ENCODE peak calls at places on chromosome 19, in seven cellular contexts. X is CD8-positive, alpha-beta T cell; K is transverse colon; S is fibroblast of lung; J is cardiac muscle cell; A is RWPE2; U is foreskin keratinocyte. G is an unnamed sample.

GRCh38 chr19:42324655-42325307 is 654 bp upstream of the MEGF8 start:
- DNase-seq in U (no peak), X (no peak), K (peak; percentile 22), A (no peak), S (no peak), J (no peak), G (no peak)

GRCh38 chr19:38989066-38989605 is 13.6 kb upstream of the FBXO17 start:
- DNase-seq in U (no peak), A (no peak), S (peak; percentile 31), K (no peak), X (no peak), J (peak; percentile 82), G (no peak)

GRCh38 chr19:7617172-7617571 is 12.2 kb downstream of the XAB2 start:
- DNase-seq in J (no peak), X (no peak), S (no peak), K (no peak), U (no peak), A (no peak), G (no peak)

GRCh38 chr19:42301646-42302204 is at the start of gene PRR19:
- DNase-seq in X (no peak), A (no peak), J (no peak), U (no peak), K (peak; percentile 48), S (no peak), G (no peak)

GRCh38 chr19:3100747-3101730 is 6.9 kb downstream of the GNA11 start:
- DNase-seq in J (no peak), K (no peak), S (no peak), A (no peak), U (no peak), X (no peak), G (no peak)

GRCh38 chr19:50500060-50500752 is 10.8 kb downstream of the JOSD2 start:
- DNase-seq in J (peak; percentile 96), A (no peak), S (no peak), U (no peak), X (no peak), K (no peak), G (no peak)

GRCh38 chr19:1103691-1104451 is at the start of gene GPX4:
- DNase-seq in S (peak; percentile 98), X (peak; percentile 98), K (peak; percentile 100), J (peak; percentile 100), A (peak; percentile 98), U (peak; percentile 94), G (peak; percentile 100)

GRCh38 chr19:38255759-38256052 is 468 bp downstream of the PPP1R14A start:
- DNase-seq in K (no peak), X (no peak), J (peak; percentile 56), U (no peak), S (peak; percentile 6), A (no peak), G (no peak)

GRCh38 chr19:45906221-45906620 is 3.8 kb upstream of the MYPOP start:
- DNase-seq in K (no peak), U (peak; percentile 37), A (no peak), X (no peak), J (no peak), S (peak; percentile 31), G (peak; percentile 62)

GRCh38 chr19:29766100-29766499 is 45.7 kb upstream of the CCNE1 start:
- DNase-seq in J (no peak), A (no peak), K (no peak), U (no peak), X (no peak), S (no peak), G (no peak)

GRCh38 chr19:6260912-6261636 is 18.7 kb downstream of the MLLT1 start:
- DNase-seq in U (no peak), S (no peak), A (no peak), X (peak; percentile 36), K (no peak), J (no peak), G (peak; percentile 30)

GRCh38 chr19:51621178-51621577 is 9.0 kb downstream of the SIGLEC5 start:
- DNase-seq in S (no peak), A (no peak), K (no peak), U (no peak), J (no peak), X (no peak), G (no peak)

GRCh38 chr19:41187884-41188279 is 5.1 kb upstream of the CYP2S1 start:
- DNase-seq in X (no peak), S (no peak), U (no peak), K (no peak), J (no peak), A (no peak), G (no peak)

GRCh38 chr19:13033244-13033643 is 38.0 kb downstream of the NFIX start:
- DNase-seq in A (no peak), K (no peak), J (no peak), S (no peak), X (no peak), U (no peak), G (no peak)
- TF ChIP-seq CTCF in A (no peak), K (no peak), J (peak; percentile 25), S (peak; percentile 13), X (no peak), U (peak; percentile 35), G (peak; percentile 19)

GRCh38 chr19:15292140-15292539 is 40.2 kb downstream of the BRD4 start:
- DNase-seq in K (no peak), U (no peak), J (no peak), A (no peak), X (no peak), S (no peak), G (no peak)
- TF ChIP-seq CTCF in K (no peak), U (no peak), J (no peak), A (no peak), X (no peak), S (no peak), G (no peak)

GRCh38 chr19:17327654-17328516 is 6.8 kb downstream of the ANO8 start:
- DNase-seq in J (peak; percentile 89), K (peak; percentile 89), A (no peak), X (peak; percentile 59), S (no peak), U (peak; percentile 81), G (peak; percentile 65)
- TF ChIP-seq CTCF in J (peak; percentile 64), K (peak; percentile 47), A (no peak), X (no peak), S (no peak), U (peak; percentile 86), G (peak; percentile 41)

DNA sequence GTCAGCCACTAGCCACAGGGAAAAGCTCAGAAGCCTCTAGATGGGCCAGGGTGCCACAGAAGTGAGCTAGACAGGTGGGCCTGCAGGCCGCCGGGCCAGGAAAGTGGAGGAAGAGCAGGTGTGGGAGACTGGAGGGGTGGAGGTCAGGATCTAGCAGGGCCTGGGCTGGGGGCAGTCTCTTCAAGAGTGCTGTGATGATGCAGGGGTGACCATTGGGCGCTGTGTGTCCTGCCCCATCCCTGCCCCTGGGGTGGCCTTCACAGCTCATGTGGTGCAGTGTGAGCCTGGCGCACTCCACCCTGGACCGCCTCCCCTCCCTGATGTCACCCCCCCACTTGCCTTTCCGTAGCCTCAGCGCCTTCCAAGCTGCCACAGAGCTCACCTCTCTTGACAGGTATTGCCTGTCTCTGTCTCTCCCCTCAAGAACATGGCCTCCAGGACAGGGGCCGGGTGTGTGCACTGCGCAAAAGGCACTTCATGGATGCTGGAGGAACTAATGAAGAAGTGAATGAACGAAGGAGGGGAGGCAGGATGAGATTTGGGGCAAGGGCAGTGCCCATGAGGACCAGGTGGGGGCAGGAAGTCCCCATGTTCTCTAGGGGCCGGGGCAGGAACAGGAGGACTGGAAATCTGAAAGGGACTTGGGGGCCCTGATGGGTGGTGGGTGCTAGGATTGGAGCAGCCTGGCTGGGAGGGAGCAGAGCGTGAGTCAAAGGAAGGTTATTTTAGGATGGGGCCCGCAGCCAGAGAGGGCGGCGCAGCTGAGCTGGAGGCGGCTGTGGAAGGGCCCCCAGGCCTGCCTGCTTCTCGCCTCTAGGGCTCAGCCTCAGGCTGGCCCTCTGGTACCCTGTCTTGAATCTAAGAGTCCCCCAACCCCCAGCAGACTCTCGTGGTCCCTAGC is 6.6 kb downstream of the SSBP4 start:
- DNase-seq in S (peak; percentile 70), U (no peak), J (no peak), A (no peak), X (peak; percentile 36), K (peak; percentile 55), G (peak; percentile 65)
- TF ChIP-seq CTCF in S (no peak), U (peak; percentile 28), J (no peak), A (no peak), X (no peak), K (no peak), G (peak; percentile 18)

DNA sequence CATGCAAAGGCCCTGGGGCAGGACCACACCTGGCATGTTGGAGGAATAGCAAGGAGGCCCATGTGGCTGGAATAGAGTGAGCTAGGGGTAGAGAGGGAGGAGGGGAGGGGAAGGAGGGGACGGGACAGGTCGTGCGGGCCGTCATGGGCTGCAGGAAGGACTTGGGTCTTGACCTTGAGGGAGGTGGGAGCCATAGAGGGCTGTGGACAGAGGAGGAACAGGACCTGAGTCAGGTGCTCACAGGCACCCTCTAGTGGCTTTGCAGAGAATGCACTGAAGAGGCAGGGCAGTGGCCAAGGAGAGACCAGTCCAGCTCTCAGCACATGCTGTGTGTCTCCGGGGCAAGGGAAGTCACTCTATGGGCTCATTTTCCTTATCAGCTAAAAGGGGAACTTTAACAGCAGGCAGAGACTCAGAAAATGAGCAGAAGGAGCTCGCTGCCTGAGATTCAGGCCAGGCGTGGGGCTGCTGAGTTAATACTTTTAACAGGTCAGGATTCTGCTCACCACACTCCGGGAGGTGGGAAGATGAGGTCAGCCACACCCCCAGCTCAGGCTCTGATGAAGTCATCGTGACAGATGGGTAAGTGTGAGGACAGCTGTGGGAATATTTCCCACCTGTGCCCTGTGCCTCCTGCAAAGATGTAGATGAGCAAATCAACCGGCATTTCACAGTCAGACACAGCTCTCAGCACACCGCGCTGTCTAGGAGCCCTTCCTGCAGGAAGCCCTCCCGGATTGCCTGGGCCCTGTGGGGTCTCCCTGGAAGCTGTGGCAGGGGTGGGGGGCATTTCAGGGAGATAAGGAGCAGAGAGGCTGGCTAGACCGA is 6.0 kb upstream of the TNFAIP8L1 start:
- DNase-seq in K (peak; percentile 61), U (peak; percentile 87), X (peak; percentile 30), S (peak; percentile 78), J (peak; percentile 70), A (no peak), G (peak; percentile 84)
- TF ChIP-seq CTCF in K (peak; percentile 73), U (peak; percentile 86), X (peak; percentile 49), S (peak; percentile 77), J (peak; percentile 91), A (peak; percentile 76), G (peak; percentile 97)